ENCODE peak calls at places on chromosomes 5 and 9, in ten cellular contexts. B is right atrium auricular region, X is upper lobe of right lung, H is kidney epithelial cell, F is WTC11, K is PC-3, N is MCF 10A, R is psoas muscle, A is RWPE1, W is heart left ventricle. Z is an unnamed sample.

GRCh38 chr5:150593593-150593992 is 46.9 kb upstream of the SYNPO start:
- DNase-seq in B (peak; percentile 80), X (peak; percentile 34), N (no peak), F (no peak), A (no peak), R (no peak), K (no peak), W (no peak), H (no peak), Z (no peak)

GRCh38 chr9:107665057-107665456 is 175.5 kb upstream of the KLF4 start:
- DNase-seq in A (no peak), K (no peak), H (no peak), N (no peak), R (no peak), W (no peak), X (no peak), B (no peak), F (no peak), Z (no peak)

GRCh38 chr9:35136866-35137265 is 21.2 kb upstream of the ATOSB start:
- DNase-seq in B (peak; percentile 30), A (no peak), R (no peak), H (no peak), N (peak; percentile 35), K (no peak), F (no peak), W (no peak), X (no peak), Z (no peak)

GRCh38 chr5:158056426-158056825 is 197.5 kb upstream of the CLINT1 start:
- DNase-seq in A (peak; percentile 49), F (no peak), K (peak; percentile 54), W (no peak), R (no peak), X (no peak), H (no peak), N (peak; percentile 30), B (no peak), Z (no peak)

GRCh38 chr5:136028782-136029742 is at the start of gene TGFBI:
- DNase-seq in B (peak; percentile 72), R (peak; percentile 84), X (peak; percentile 88), F (peak; percentile 72), A (peak; percentile 90), K (peak; percentile 42), W (peak; percentile 90), N (peak; percentile 87), H (no peak), Z (peak; percentile 70)

GRCh38 chr9:77464591-77465125 is 183.5 kb downstream of the GNA14 start:
- DNase-seq in F (no peak), B (no peak), N (no peak), R (no peak), K (no peak), H (no peak), X (no peak), W (no peak), A (no peak), Z (no peak)

GRCh38 chr9:136296434-136297015 is 7.4 kb downstream of the CCDC187 start:
- DNase-seq in W (peak; percentile 61), H (no peak), F (no peak), N (peak; percentile 14), B (no peak), X (no peak), R (peak; percentile 42), K (peak; percentile 18), A (no peak), Z (no peak)

GRCh38 chr5:157563373-157564148 is 12.0 kb downstream of the ADAM19 start:
- DNase-seq in F (no peak), B (no peak), K (peak; percentile 77), X (no peak), W (no peak), R (peak; percentile 56), A (no peak), N (peak; percentile 79), H (no peak), Z (no peak)

GRCh38 chr9:12204512-12204911 is 488.7 kb upstream of the TYRP1 start:
- DNase-seq in K (no peak), R (no peak), W (no peak), X (no peak), N (no peak), B (no peak), H (no peak), F (no peak), A (no peak), Z (no peak)

GRCh38 chr5:175789670-175790069 is 81.7 kb upstream of the CPLX2 start:
- DNase-seq in A (no peak), W (no peak), X (no peak), H (no peak), K (no peak), R (no peak), F (no peak), N (no peak), B (no peak), Z (no peak)

GRCh38 chr9:16610538-16610937 is 259.9 kb downstream of the BNC2 start:
- DNase-seq in R (no peak), A (no peak), K (no peak), B (no peak), F (no peak), H (no peak), X (no peak), W (no peak), N (no peak), Z (no peak)

GRCh38 chr5:33788922-33789321 is 102.9 kb downstream of the ADAMTS12 start:
- DNase-seq in W (no peak), X (no peak), K (peak; percentile 92), F (no peak), A (peak; percentile 30), N (peak; percentile 78), H (peak; percentile 93), B (no peak), R (no peak), Z (no peak)

GRCh38 chr9:127765418-127765817 is 13.0 kb downstream of the SH2D3C start:
- DNase-seq in A (no peak), K (no peak), W (no peak), R (no peak), B (no peak), N (no peak), F (no peak), X (no peak), H (no peak), Z (no peak)

GRCh38 chr9:89742660-89743059 is 137.8 kb downstream of the GADD45G start:
- DNase-seq in H (no peak), R (no peak), X (no peak), W (no peak), F (no peak), B (no peak), K (no peak), A (no peak), N (no peak), Z (no peak)

GRCh38 chr9:8262625-8263622 is 463.3 kb upstream of the DMAC1 start:
- DNase-seq in X (no peak), B (no peak), R (no peak), A (no peak), N (no peak), K (no peak), W (no peak), F (no peak), H (no peak), Z (no peak)
- TF ChIP-seq CTCF in X (no peak), B (no peak), R (no peak), A (no peak), N (no peak), K (no peak), W (no peak), F (no peak), H (no peak), Z (no peak)

GRCh38 chr5:42745426-42745825 is 11.2 kb upstream of the CCDC152 start:
- DNase-seq in B (no peak), W (no peak), F (peak; percentile 67), N (peak; percentile 22), R (no peak), X (no peak), A (no peak), H (no peak), K (peak; percentile 41), Z (peak; percentile 51)
- TF ChIP-seq CTCF in B (no peak), W (no peak), F (peak; percentile 86), N (peak; percentile 34), R (peak; percentile 8), X (peak; percentile 29), A (no peak), H (peak; percentile 33), K (peak; percentile 73), Z (peak; percentile 80)

GRCh38 chr5:6462671-6463070 is 14.0 kb downstream of the UBE2QL1 start:
- DNase-seq in X (no peak), R (no peak), F (no peak), H (no peak), W (no peak), B (no peak), K (no peak), A (no peak), N (no peak), Z (no peak)

GRCh38 chr5:6459896-6460295 is 11.2 kb downstream of the UBE2QL1 start:
- DNase-seq in B (no peak), X (no peak), N (no peak), W (no peak), A (no peak), H (no peak), R (no peak), F (no peak), K (no peak), Z (no peak)

GRCh38 chr5:6464441-6464840 is 15.8 kb downstream of the UBE2QL1 start:
- DNase-seq in H (no peak), X (no peak), B (no peak), W (no peak), K (no peak), F (no peak), R (no peak), A (no peak), N (no peak), Z (no peak)

GRCh38 chr5:6461006-6461405 is 12.3 kb downstream of the UBE2QL1 start:
- DNase-seq in H (no peak), B (no peak), K (no peak), A (no peak), F (no peak), R (no peak), X (no peak), W (no peak), N (no peak), Z (no peak)

GRCh38 chr5:6461793-6462650 is 13.4 kb downstream of the UBE2QL1 start:
- DNase-seq in R (no peak), A (no peak), W (no peak), N (no peak), X (no peak), F (no peak), K (no peak), B (no peak), H (no peak), Z (no peak)
- TF ChIP-seq CTCF in R (no peak), A (no peak), W (no peak), N (no peak), X (no peak), F (no peak), K (no peak), B (no peak), H (no peak), Z (no peak)

DNA sequence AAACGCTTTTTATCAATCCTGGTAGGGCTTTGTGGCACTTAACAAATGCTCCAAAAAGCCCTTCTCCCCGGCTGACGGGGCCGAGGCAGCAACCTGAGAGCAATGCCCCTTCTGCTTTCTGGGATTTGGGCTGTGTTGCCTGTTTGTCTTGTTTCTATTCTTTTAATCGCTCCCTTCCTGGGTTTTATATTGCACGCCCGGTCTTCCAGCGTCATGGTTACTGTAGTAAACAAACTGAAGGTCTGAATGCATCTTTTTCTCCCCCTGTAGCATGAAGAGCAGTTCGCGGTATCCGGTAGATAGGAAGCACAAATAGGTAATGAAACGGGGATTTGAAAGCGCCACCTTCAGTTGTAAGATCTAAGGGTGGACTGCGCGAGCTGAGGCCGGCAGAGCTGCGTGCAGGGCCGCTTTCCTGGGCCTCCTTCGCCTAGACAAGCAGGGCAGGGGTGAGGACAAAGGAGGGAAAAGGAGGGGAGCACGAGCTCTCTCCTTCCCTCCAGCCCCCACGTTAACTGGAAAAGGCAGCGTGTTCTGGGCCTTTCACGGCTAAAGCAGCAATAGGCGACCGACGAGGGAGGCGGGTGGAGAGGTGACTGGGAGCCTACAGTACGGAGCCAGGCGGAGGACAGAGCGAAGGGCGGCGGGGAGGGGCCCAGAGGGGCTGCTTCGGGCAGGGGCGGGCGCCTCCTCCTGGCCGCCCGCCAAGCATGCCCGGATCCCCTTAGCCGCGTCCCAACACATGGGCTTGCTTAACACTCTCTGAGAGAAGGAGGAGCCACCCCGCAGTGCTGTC is 49.3 kb upstream of the ZNF366 start:
- DNase-seq in R (peak; percentile 82), X (peak; percentile 87), A (no peak), B (peak; percentile 63), K (peak; percentile 60), F (peak; percentile 87), W (peak; percentile 77), H (no peak), N (no peak), Z (peak; percentile 74)
- TF ChIP-seq CTCF in R (peak; percentile 11), X (peak; percentile 4), A (no peak), B (no peak), K (peak; percentile 35), F (peak; percentile 24), W (no peak), H (peak; percentile 22), N (no peak), Z (peak; percentile 52)